ENCODE peak calls at places on chromosomes 16 and 17, in nine cellular contexts. E is SK-N-SH; Y is left ventricle myocardium inferior; O is cardiac muscle cell; I is IMR-90; P is CD8-positive, alpha-beta memory T cell; S is left lung; W is pancreas; A is thyroid gland. G is an unnamed sample. For H3K27me3, the result is how much of the 10 kb centered on the place peaks cover.

GRCh38 chr16:67260426-67261063 is 11.8 kb downstream of the SLC9A5 start:
- DNase-seq in E (peak), Y (no peak), O (peak), I (peak), P (no peak), S (no peak), W (no peak), A (no peak), G (no peak)

GRCh38 chr16:59116744-59117143 is 382.6 kb upstream of the GOT2 start:
- DNase-seq in E (no peak), Y (no peak), O (no peak), I (no peak), P (no peak), S (no peak), W (no peak), A (no peak), G (no peak)

GRCh38 chr16:21274172-21274726 is 3.8 kb downstream of the CRYM start:
- DNase-seq in E (no peak), Y (no peak), O (no peak), I (no peak), P (no peak), S (no peak), W (no peak), A (no peak), G (no peak)

GRCh38 chr17:42989726-42990652 is 8.2 kb upstream of the RPL27 start:
- DNase-seq in E (no peak), Y (no peak), O (no peak), I (peak), P (no peak), S (no peak), W (no peak), A (no peak), G (no peak)

GRCh38 chr17:71883845-71884244 is 237.0 kb upstream of the SOX9 start:
- DNase-seq in E (no peak), Y (no peak), O (no peak), I (no peak), P (no peak), S (no peak), W (no peak), A (no peak), G (no peak)

GRCh38 chr16:75310541-75310940 is 59.1 kb upstream of the BCAR1 start:
- DNase-seq in E (no peak), Y (no peak), O (no peak), I (no peak), P (no peak), S (no peak), W (no peak), A (peak), G (no peak)

GRCh38 chr16:48611329-48612137 is 1.6 kb upstream of the N4BP1 start:
- DNase-seq in E (no peak), Y (no peak), O (no peak), I (no peak), P (peak), S (no peak), W (no peak), A (no peak), G (peak)

GRCh38 chr17:76193616-76194015 is 46.7 kb downstream of the RNF157 start:
- DNase-seq in E (peak), Y (no peak), O (no peak), I (no peak), P (peak), S (no peak), W (no peak), A (no peak), G (no peak)

GRCh38 chr16:90020838-90021382 is 1.7 kb upstream of the DBNDD1 start:
- DNase-seq in E (peak), Y (no peak), O (no peak), I (peak), P (no peak), S (no peak), W (no peak), A (no peak), G (no peak)

GRCh38 chr16:20624882-20625807 is 49.0 kb upstream of the ACSM2B start:
- DNase-seq in E (no peak), Y (no peak), O (no peak), I (no peak), P (no peak), S (no peak), W (no peak), A (no peak), G (no peak)

GRCh38 chr16:3022208-3022696 is 1.5 kb downstream of the HCFC1R1 start:
- DNase-seq in E (no peak), Y (peak), O (peak), I (peak), P (no peak), S (peak), W (peak), A (peak), G (peak)

GRCh38 chr16:23952128-23953041 is 116.6 kb downstream of the PRKCB start:
- DNase-seq in E (peak), Y (no peak), O (peak), I (peak), P (peak), S (peak), W (no peak), A (no peak), G (no peak)

GRCh38 chr17:78174870-78175642 is 6.7 kb downstream of the SYNGR2 start:
- DNase-seq in E (no peak), Y (no peak), O (no peak), I (no peak), P (no peak), S (no peak), W (peak), A (no peak), G (no peak)
- H3K27ac ChIP-seq in E (no peak), Y (peak), O (peak), I (no peak), P (no peak), S (peak), W (peak), A (peak), G (no peak)

GRCh38 chr17:74848656-74849399 is 10.9 kb downstream of the GRIN2C start:
- DNase-seq in E (no peak), Y (no peak), O (no peak), I (no peak), P (no peak), S (no peak), W (no peak), A (peak), G (no peak)

GRCh38 chr17:74851612-74852236 is 8.0 kb downstream of the GRIN2C start:
- DNase-seq in E (no peak), Y (no peak), O (no peak), I (no peak), P (no peak), S (no peak), W (no peak), A (no peak), G (no peak)

GRCh38 chr17:74850914-74851313 is 8.8 kb downstream of the GRIN2C start:
- DNase-seq in E (no peak), Y (no peak), O (no peak), I (no peak), P (no peak), S (no peak), W (no peak), A (no peak), G (no peak)

GRCh38 chr17:74852237-74853047 is 7.2 kb downstream of the GRIN2C start:
- DNase-seq in E (peak), Y (no peak), O (peak), I (no peak), P (peak), S (no peak), W (peak), A (peak), G (peak)

GRCh38 chr17:74850310-74850709 is 9.4 kb downstream of the GRIN2C start:
- DNase-seq in E (no peak), Y (no peak), O (no peak), I (no peak), P (no peak), S (no peak), W (no peak), A (no peak), G (no peak)
- H3K27me3 ChIP-seq in E (under half), Y (half or more), O (half or more), I (under half), P (under half), S (under half), W (under half), A (under half), G (under half)

GRCh38 chr17:38875477-38876080 is 5.7 kb downstream of the LASP1 start:
- DNase-seq in E (no peak), Y (no peak), O (peak), I (no peak), P (no peak), S (no peak), W (no peak), A (no peak), G (no peak)
- H3K27ac ChIP-seq in E (no peak), Y (peak), O (no peak), I (peak), P (no peak), S (no peak), W (no peak), A (no peak), G (peak)

GRCh38 chr16:78799429-78799828 is 700.0 kb downstream of the WWOX start:
- DNase-seq in E (no peak), Y (no peak), O (no peak), I (no peak), P (no peak), S (no peak), W (no peak), A (no peak), G (no peak)
- H3K27me3 ChIP-seq in E (under half), Y (under half), O (under half), I (under half), P (under half), S (under half), W (under half), A (under half), G (under half)

GRCh38 chr17:3986270-3986938 is 22.2 kb upstream of the ATP2A3 start:
- DNase-seq in E (peak), Y (no peak), O (no peak), I (no peak), P (no peak), S (no peak), W (no peak), A (no peak), G (no peak)
- H3K27ac ChIP-seq in E (no peak), Y (peak), O (no peak), I (no peak), P (no peak), S (no peak), W (no peak), A (no peak), G (no peak)